ENCODE peak calls at places on chromosomes 2 and 18, in seven cellular contexts. F, Q, K, U, G, N and M are unnamed samples. For H3K27me3, the result is how much of the 10 kb centered on the place peaks cover.

GRCh38 chr2:38387887-38388286 is 10.8 kb upstream of the ATL2 start:
- DNase-seq in F (no peak), Q (no peak), K (no peak), U (no peak), G (no peak), N (no peak), M (no peak)

GRCh38 chr2:27753744-27754588 is 17.6 kb upstream of the MRPL33 start:
- DNase-seq in F (peak), Q (peak), K (peak), U (peak), G (peak), N (peak), M (peak)

GRCh38 chr2:175027755-175028154 is 22.6 kb upstream of the CHN1 start:
- DNase-seq in F (no peak), Q (no peak), K (no peak), U (no peak), G (no peak), N (no peak), M (no peak)

GRCh38 chr2:221463235-221463896 is 108.7 kb downstream of the EPHA4 start:
- DNase-seq in F (no peak), Q (no peak), K (no peak), U (peak), G (no peak), N (no peak), M (no peak)

GRCh38 chr2:25707927-25708326 is 34.5 kb upstream of the DTNB start:
- DNase-seq in F (no peak), Q (no peak), K (no peak), U (no peak), G (no peak), N (no peak), M (no peak)

GRCh38 chr2:238861766-238862315 is 14.0 kb downstream of the TWIST2 start:
- DNase-seq in F (no peak), Q (no peak), K (no peak), U (no peak), G (no peak), N (no peak), M (no peak)

GRCh38 chr18:63071566-63072175 is 247.9 kb downstream of the BCL2 start:
- DNase-seq in F (no peak), Q (no peak), K (no peak), U (no peak), G (no peak), N (no peak), M (no peak)

GRCh38 chr18:27843783-27844415 is 333.0 kb downstream of the CDH2 start:
- DNase-seq in F (no peak), Q (no peak), K (no peak), U (peak), G (no peak), N (no peak), M (no peak)

GRCh38 chr2:105840933-105841332 is 96.2 kb downstream of the NCK2 start:
- DNase-seq in F (no peak), Q (no peak), K (no peak), U (no peak), G (no peak), N (no peak), M (no peak)

GRCh38 chr2:215377283-215377682 is 58.6 kb downstream of the FN1 start:
- DNase-seq in F (no peak), Q (no peak), K (no peak), U (no peak), G (no peak), N (no peak), M (no peak)

GRCh38 chr2:207240649-207241048 is 74.9 kb upstream of the KLF7 start:
- DNase-seq in F (no peak), Q (no peak), K (no peak), U (no peak), G (no peak), N (no peak), M (no peak)

GRCh38 chr2:217090024-217090473 is 230.2 kb upstream of the TNP1 start:
- DNase-seq in F (no peak), Q (no peak), K (no peak), U (no peak), G (no peak), N (no peak), M (no peak)

GRCh38 chr2:167059173-167059572 is 170.9 kb downstream of the XIRP2 start:
- DNase-seq in F (no peak), Q (no peak), K (no peak), U (no peak), G (no peak), N (no peak), M (no peak)

GRCh38 chr2:241803387-241804325 is 5.3 kb upstream of the NEU4 start:
- DNase-seq in F (peak), Q (peak), K (no peak), U (peak), G (peak), N (no peak), M (no peak)

GRCh38 chr18:69838620-69839411 is 108.9 kb downstream of the CD226 start:
- DNase-seq in F (no peak), Q (no peak), K (no peak), U (no peak), G (no peak), N (no peak), M (no peak)

GRCh38 chr18:63342206-63342605 is 22.6 kb upstream of the BCL2 start:
- DNase-seq in F (no peak), Q (no peak), K (no peak), U (no peak), G (no peak), N (no peak), M (no peak)

GRCh38 chr2:70477473-70477872 is 76.2 kb downstream of the TGFA start:
- DNase-seq in F (no peak), Q (no peak), K (no peak), U (no peak), G (no peak), N (no peak), M (no peak)

GRCh38 chr2:238254095-238254494 is 14.3 kb upstream of the HES6 start:
- DNase-seq in F (no peak), Q (peak), K (no peak), U (no peak), G (no peak), N (no peak), M (no peak)

GRCh38 chr2:189658808-189659207 is 2.5 kb upstream of the ASNSD1 start:
- DNase-seq in F (no peak), Q (peak), K (no peak), U (no peak), G (no peak), N (no peak), M (no peak)

GRCh38 chr2:9228088-9228751 is 21.6 kb downstream of the ASAP2 start:
- DNase-seq in F (no peak), Q (no peak), K (no peak), U (peak), G (no peak), N (no peak), M (no peak)

DNA sequence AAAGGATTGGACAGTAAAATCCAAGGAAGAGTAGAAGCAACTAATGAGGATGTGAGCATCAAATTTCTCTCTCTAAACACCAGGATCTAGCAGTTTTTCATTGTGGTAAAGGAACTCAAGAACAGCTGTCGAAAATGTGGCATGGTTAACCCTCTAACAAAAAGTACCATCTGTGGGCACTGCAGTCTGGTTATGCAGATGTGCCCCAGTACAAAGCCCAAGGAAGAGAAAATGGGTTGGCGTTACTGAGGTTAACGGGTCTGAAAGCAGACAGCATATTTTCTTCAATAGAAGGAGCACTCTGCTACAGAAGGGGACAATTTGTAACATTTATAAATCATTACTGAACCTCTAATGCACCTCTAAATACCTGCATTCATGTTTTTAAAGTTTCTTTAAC is 253.0 kb upstream of the HNRNPA3 start:
- DNase-seq in F (no peak), Q (no peak), K (no peak), U (no peak), G (no peak), N (no peak), M (no peak)
- H3K27me3 ChIP-seq in F (under half), Q (under half), K (under half), U (under half), G (half or more), N (under half), M (under half)

GRCh38 chr2:85922210-85922609 is 33.4 kb upstream of the ST3GAL5 start:
- DNase-seq in F (no peak), Q (no peak), K (no peak), U (no peak), G (no peak), N (no peak), M (no peak)
- H3K27ac ChIP-seq in F (no peak), Q (no peak), K (no peak), U (no peak), G (no peak), N (no peak), M (peak)

GRCh38 chr2:72143441-72144356 is 4.0 kb downstream of the CYP26B1 start:
- DNase-seq in F (no peak), Q (no peak), K (no peak), U (no peak), G (peak), N (no peak), M (peak)

GRCh38 chr2:72142743-72143440 is 4.8 kb downstream of the CYP26B1 start:
- DNase-seq in F (peak), Q (no peak), K (no peak), U (no peak), G (peak), N (peak), M (peak)

GRCh38 chr2:72145658-72146329 is 1.9 kb downstream of the CYP26B1 start:
- DNase-seq in F (no peak), Q (no peak), K (no peak), U (no peak), G (peak), N (no peak), M (no peak)

GRCh38 chr2:72144746-72145657 is 2.7 kb downstream of the CYP26B1 start:
- DNase-seq in F (peak), Q (no peak), K (no peak), U (no peak), G (peak), N (no peak), M (peak)

GRCh38 chr2:72144412-72144745 is 3.3 kb downstream of the CYP26B1 start:
- DNase-seq in F (no peak), Q (no peak), K (no peak), U (no peak), G (peak), N (no peak), M (peak)
- H3K27me3 ChIP-seq in F (half or more), Q (half or more), K (under half), U (half or more), G (half or more), N (under half), M (half or more)

DNA sequence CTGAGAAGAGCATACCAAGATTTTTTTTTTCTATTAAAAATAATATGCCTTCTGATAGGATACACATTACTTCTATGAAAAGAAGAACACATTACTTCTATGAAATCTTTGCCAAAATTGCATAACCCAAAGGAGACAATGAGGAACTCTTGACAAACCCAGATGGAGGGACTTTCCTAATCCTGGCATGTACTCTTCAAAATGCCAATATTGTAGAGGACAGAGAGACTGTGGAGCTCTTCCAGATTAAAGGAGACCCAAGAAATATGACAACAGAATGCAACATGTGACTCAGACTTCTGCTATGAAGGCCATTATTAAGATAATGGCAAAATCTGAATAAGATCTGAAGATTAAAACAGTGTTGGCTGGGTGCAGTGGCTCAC is 22.1 kb downstream of the SOWAHC start:
- DNase-seq in F (no peak), Q (no peak), K (no peak), U (no peak), G (no peak), N (no peak), M (no peak)
- H3K27ac ChIP-seq in F (no peak), Q (peak), K (no peak), U (no peak), G (no peak), N (no peak), M (no peak)

GRCh38 chr2:15793078-15793913 is 147.1 kb upstream of the MYCN start:
- DNase-seq in F (no peak), Q (no peak), K (no peak), U (no peak), G (no peak), N (no peak), M (no peak)
- H3K27me3 ChIP-seq in F (under half), Q (under half), K (under half), U (under half), G (under half), N (under half), M (under half)

GRCh38 chr2:136128905-136129304 is 11.0 kb upstream of the CXCR4 start:
- DNase-seq in F (no peak), Q (no peak), K (no peak), U (no peak), G (no peak), N (no peak), M (no peak)
- H3K27ac ChIP-seq in F (no peak), Q (no peak), K (no peak), U (no peak), G (no peak), N (no peak), M (peak)

GRCh38 chr2:99832921-99833320 is 309.5 kb downstream of the AFF3 start:
- DNase-seq in F (no peak), Q (no peak), K (no peak), U (no peak), G (no peak), N (no peak), M (no peak)
- H3K27me3 ChIP-seq in F (under half), Q (under half), K (under half), U (under half), G (under half), N (under half), M (under half)